ENCODE peak calls at places on chromosomes 4 and X, in seven cellular contexts. One of them, this sample, is unnamed. For H3K4me1, the result is how much of the 10 kb centered on the place peaks cover.

GRCh38 chr4:1201851-1202525 is 29.6 kb upstream of the SPON2 start:
- DNase-seq in right lobe of liver: peak
- DNase-seq in CD4-positive, CD25-positive, alpha-beta regulatory T cell: peak
- DNase-seq in CD8-positive, alpha-beta T cell: peak
- DNase-seq in stomach: peak
- DNase-seq in Peyer's patch: peak
- DNase-seq in psoas muscle: peak
- DNase-seq in this sample: peak

GRCh38 chrX:23788946-23789345 is 6.0 kb downstream of the SAT1 start:
- DNase-seq in right lobe of liver: no peak
- DNase-seq in CD4-positive, CD25-positive, alpha-beta regulatory T cell: no peak
- DNase-seq in CD8-positive, alpha-beta T cell: no peak
- DNase-seq in stomach: no peak
- DNase-seq in Peyer's patch: no peak
- DNase-seq in psoas muscle: no peak
- DNase-seq in this sample: no peak

GRCh38 chr4:1839306-1839705 is 16.6 kb downstream of the LETM1 start:
- DNase-seq in right lobe of liver: no peak
- DNase-seq in CD4-positive, CD25-positive, alpha-beta regulatory T cell: no peak
- DNase-seq in CD8-positive, alpha-beta T cell: no peak
- DNase-seq in stomach: peak
- DNase-seq in Peyer's patch: no peak
- DNase-seq in psoas muscle: no peak
- DNase-seq in this sample: no peak

GRCh38 chr4:81919810-81920209 is 448.1 kb upstream of the RASGEF1B start:
- DNase-seq in right lobe of liver: no peak
- DNase-seq in CD4-positive, CD25-positive, alpha-beta regulatory T cell: no peak
- DNase-seq in CD8-positive, alpha-beta T cell: no peak
- DNase-seq in stomach: no peak
- DNase-seq in Peyer's patch: no peak
- DNase-seq in psoas muscle: no peak
- DNase-seq in this sample: no peak

GRCh38 chr4:8366601-8367000 is 73.9 kb downstream of the ACOX3 start:
- DNase-seq in right lobe of liver: peak
- DNase-seq in CD4-positive, CD25-positive, alpha-beta regulatory T cell: no peak
- DNase-seq in CD8-positive, alpha-beta T cell: no peak
- DNase-seq in stomach: no peak
- DNase-seq in Peyer's patch: no peak
- DNase-seq in psoas muscle: peak
- DNase-seq in this sample: no peak

GRCh38 chr4:143728171-143728570 is 27.7 kb upstream of the FREM3 start:
- DNase-seq in right lobe of liver: no peak
- DNase-seq in CD4-positive, CD25-positive, alpha-beta regulatory T cell: no peak
- DNase-seq in CD8-positive, alpha-beta T cell: no peak
- DNase-seq in stomach: no peak
- DNase-seq in Peyer's patch: no peak
- DNase-seq in psoas muscle: no peak
- DNase-seq in this sample: no peak

GRCh38 chr4:160745126-160745525 is 1418.7 kb downstream of the FSTL5 start:
- DNase-seq in right lobe of liver: no peak
- DNase-seq in CD4-positive, CD25-positive, alpha-beta regulatory T cell: no peak
- DNase-seq in CD8-positive, alpha-beta T cell: no peak
- DNase-seq in stomach: no peak
- DNase-seq in Peyer's patch: no peak
- DNase-seq in psoas muscle: no peak
- DNase-seq in this sample: no peak

GRCh38 chrX:66677430-66677829 is 38.6 kb upstream of the EDA2R start:
- DNase-seq in right lobe of liver: no peak
- DNase-seq in CD4-positive, CD25-positive, alpha-beta regulatory T cell: no peak
- DNase-seq in CD8-positive, alpha-beta T cell: no peak
- DNase-seq in stomach: no peak
- DNase-seq in Peyer's patch: no peak
- DNase-seq in psoas muscle: no peak
- DNase-seq in this sample: no peak

GRCh38 chrX:77451041-77451440 is 3.9 kb downstream of the FGF16 start:
- DNase-seq in right lobe of liver: no peak
- DNase-seq in CD4-positive, CD25-positive, alpha-beta regulatory T cell: no peak
- DNase-seq in CD8-positive, alpha-beta T cell: no peak
- DNase-seq in stomach: no peak
- DNase-seq in Peyer's patch: no peak
- DNase-seq in psoas muscle: no peak
- DNase-seq in this sample: no peak

GRCh38 chr4:88841635-88842034 is 144.0 kb upstream of the NAP1L5 start:
- DNase-seq in right lobe of liver: no peak
- DNase-seq in CD4-positive, CD25-positive, alpha-beta regulatory T cell: no peak
- DNase-seq in CD8-positive, alpha-beta T cell: no peak
- DNase-seq in stomach: no peak
- DNase-seq in Peyer's patch: no peak
- DNase-seq in psoas muscle: no peak
- DNase-seq in this sample: no peak

GRCh38 chr4:158042591-158043030 is 130.2 kb downstream of the GASK1B start:
- DNase-seq in right lobe of liver: no peak
- DNase-seq in CD4-positive, CD25-positive, alpha-beta regulatory T cell: no peak
- DNase-seq in CD8-positive, alpha-beta T cell: no peak
- DNase-seq in stomach: no peak
- DNase-seq in Peyer's patch: no peak
- DNase-seq in psoas muscle: no peak
- DNase-seq in this sample: no peak
- H3K27ac ChIP-seq in right lobe of liver: no peak
- H3K27ac ChIP-seq in CD4-positive, CD25-positive, alpha-beta regulatory T cell: no peak
- H3K27ac ChIP-seq in CD8-positive, alpha-beta T cell: no peak
- H3K27ac ChIP-seq in stomach: no peak
- H3K27ac ChIP-seq in Peyer's patch: no peak
- H3K27ac ChIP-seq in psoas muscle: no peak
- H3K27ac ChIP-seq in this sample: no peak

GRCh38 chr4:15649914-15650545 is 5.1 kb downstream of the FBXL5 start:
- DNase-seq in right lobe of liver: no peak
- DNase-seq in CD4-positive, CD25-positive, alpha-beta regulatory T cell: peak
- DNase-seq in CD8-positive, alpha-beta T cell: peak
- DNase-seq in stomach: no peak
- DNase-seq in Peyer's patch: peak
- DNase-seq in psoas muscle: no peak
- DNase-seq in this sample: peak

GRCh38 chr4:15653430-15653829 is 1.7 kb downstream of the FBXL5 start:
- DNase-seq in right lobe of liver: no peak
- DNase-seq in CD4-positive, CD25-positive, alpha-beta regulatory T cell: no peak
- DNase-seq in CD8-positive, alpha-beta T cell: no peak
- DNase-seq in stomach: no peak
- DNase-seq in Peyer's patch: no peak
- DNase-seq in psoas muscle: no peak
- DNase-seq in this sample: no peak

GRCh38 chr4:15651682-15652081 is 3.5 kb downstream of the FBXL5 start:
- DNase-seq in right lobe of liver: no peak
- DNase-seq in CD4-positive, CD25-positive, alpha-beta regulatory T cell: peak
- DNase-seq in CD8-positive, alpha-beta T cell: no peak
- DNase-seq in stomach: no peak
- DNase-seq in Peyer's patch: no peak
- DNase-seq in psoas muscle: no peak
- DNase-seq in this sample: no peak

GRCh38 chr4:15652191-15652590 is 3.0 kb downstream of the FBXL5 start:
- DNase-seq in right lobe of liver: no peak
- DNase-seq in CD4-positive, CD25-positive, alpha-beta regulatory T cell: no peak
- DNase-seq in CD8-positive, alpha-beta T cell: no peak
- DNase-seq in stomach: no peak
- DNase-seq in Peyer's patch: no peak
- DNase-seq in psoas muscle: no peak
- DNase-seq in this sample: no peak

DNA sequence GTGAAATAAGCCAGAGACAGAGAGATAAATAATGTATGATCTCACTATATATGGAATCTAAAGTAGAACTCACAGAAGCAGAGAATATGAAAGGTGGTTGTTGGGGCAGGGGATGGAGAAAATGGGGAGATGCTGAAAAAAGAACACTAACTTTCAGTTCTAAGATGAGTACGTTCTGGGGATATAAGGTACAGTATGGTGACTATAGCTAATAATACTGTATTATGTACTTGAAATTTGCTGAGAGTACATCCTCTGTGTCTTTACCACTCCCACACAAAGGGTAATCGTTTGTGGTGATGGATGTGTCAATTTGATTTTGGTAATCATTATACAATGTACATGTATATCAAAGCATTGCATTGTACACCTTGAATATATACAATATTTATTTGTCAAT is 6.6 kb downstream of the FBXL5 start:
- DNase-seq in right lobe of liver: no peak
- DNase-seq in CD4-positive, CD25-positive, alpha-beta regulatory T cell: no peak
- DNase-seq in CD8-positive, alpha-beta T cell: no peak
- DNase-seq in stomach: no peak
- DNase-seq in Peyer's patch: no peak
- DNase-seq in psoas muscle: no peak
- DNase-seq in this sample: no peak
- H3K4me1 ChIP-seq in right lobe of liver: under half
- H3K4me1 ChIP-seq in CD4-positive, CD25-positive, alpha-beta regulatory T cell: half or more
- H3K4me1 ChIP-seq in CD8-positive, alpha-beta T cell: half or more
- H3K4me1 ChIP-seq in stomach: half or more
- H3K4me1 ChIP-seq in Peyer's patch: under half
- H3K4me1 ChIP-seq in psoas muscle: half or more
- H3K4me1 ChIP-seq in this sample: under half

DNA sequence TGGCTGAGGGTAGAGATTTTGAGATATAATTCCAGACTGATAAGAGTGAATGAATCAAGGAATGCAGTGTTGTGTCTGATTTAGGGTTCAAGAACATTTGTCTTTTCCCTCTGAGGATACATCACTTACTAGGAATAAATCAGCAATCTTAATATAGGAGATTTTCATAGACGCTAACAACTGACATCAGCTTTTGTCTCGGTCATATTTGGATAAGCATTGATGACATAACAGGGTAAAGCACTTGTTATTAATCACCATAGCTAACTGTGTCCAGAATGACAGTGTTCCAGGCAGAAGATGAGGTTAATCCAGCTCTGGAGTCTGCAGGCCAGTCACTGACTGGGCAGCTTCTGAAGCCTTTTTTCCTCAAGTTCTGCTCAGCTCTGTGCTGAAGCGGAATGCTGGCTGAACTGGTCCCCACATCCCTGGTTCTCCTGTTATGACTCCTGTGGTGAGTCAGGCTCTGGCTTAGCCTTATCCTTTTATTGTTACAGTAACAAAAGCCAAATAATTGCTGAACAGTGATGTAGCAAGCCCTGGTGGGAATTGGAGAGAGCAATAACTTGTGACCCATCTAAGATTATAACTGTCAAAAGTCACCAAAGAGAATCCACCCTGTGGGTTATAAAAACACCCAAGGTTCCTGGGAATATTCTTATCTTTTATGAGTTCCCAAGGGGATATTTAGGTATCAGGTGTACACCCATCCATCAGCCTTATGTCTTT is 41.8 kb downstream of the FNIP2 start:
- DNase-seq in right lobe of liver: no peak
- DNase-seq in CD4-positive, CD25-positive, alpha-beta regulatory T cell: no peak
- DNase-seq in CD8-positive, alpha-beta T cell: no peak
- DNase-seq in stomach: peak
- DNase-seq in Peyer's patch: peak
- DNase-seq in psoas muscle: peak
- DNase-seq in this sample: no peak
- H3K4me3 ChIP-seq in right lobe of liver: no peak
- H3K4me3 ChIP-seq in CD4-positive, CD25-positive, alpha-beta regulatory T cell: peak
- H3K4me3 ChIP-seq in CD8-positive, alpha-beta T cell: no peak
- H3K4me3 ChIP-seq in stomach: no peak
- H3K4me3 ChIP-seq in Peyer's patch: peak
- H3K4me3 ChIP-seq in psoas muscle: peak
- H3K4me3 ChIP-seq in this sample: no peak

GRCh38 chr4:15400911-15401671 is 26.7 kb upstream of the C1QTNF7 start:
- DNase-seq in right lobe of liver: peak
- DNase-seq in CD4-positive, CD25-positive, alpha-beta regulatory T cell: peak
- DNase-seq in CD8-positive, alpha-beta T cell: no peak
- DNase-seq in stomach: no peak
- DNase-seq in Peyer's patch: peak
- DNase-seq in psoas muscle: peak
- DNase-seq in this sample: no peak
- H3K27ac ChIP-seq in right lobe of liver: no peak
- H3K27ac ChIP-seq in CD4-positive, CD25-positive, alpha-beta regulatory T cell: no peak
- H3K27ac ChIP-seq in CD8-positive, alpha-beta T cell: peak
- H3K27ac ChIP-seq in stomach: no peak
- H3K27ac ChIP-seq in Peyer's patch: no peak
- H3K27ac ChIP-seq in psoas muscle: no peak
- H3K27ac ChIP-seq in this sample: no peak

GRCh38 chrX:129782015-129782495 is 2.3 kb downstream of the SASH3 start:
- DNase-seq in right lobe of liver: no peak
- DNase-seq in CD4-positive, CD25-positive, alpha-beta regulatory T cell: no peak
- DNase-seq in CD8-positive, alpha-beta T cell: no peak
- DNase-seq in stomach: no peak
- DNase-seq in Peyer's patch: peak
- DNase-seq in psoas muscle: no peak
- DNase-seq in this sample: no peak

GRCh38 chrX:129782706-129783105 is 3.0 kb downstream of the SASH3 start:
- DNase-seq in right lobe of liver: no peak
- DNase-seq in CD4-positive, CD25-positive, alpha-beta regulatory T cell: no peak
- DNase-seq in CD8-positive, alpha-beta T cell: no peak
- DNase-seq in stomach: no peak
- DNase-seq in Peyer's patch: no peak
- DNase-seq in psoas muscle: no peak
- DNase-seq in this sample: no peak

GRCh38 chrX:129781134-129782014 is 1.6 kb downstream of the SASH3 start:
- DNase-seq in right lobe of liver: peak
- DNase-seq in CD4-positive, CD25-positive, alpha-beta regulatory T cell: peak
- DNase-seq in CD8-positive, alpha-beta T cell: peak
- DNase-seq in stomach: peak
- DNase-seq in Peyer's patch: peak
- DNase-seq in psoas muscle: peak
- DNase-seq in this sample: peak

GRCh38 chrX:129785160-129785947 is 5.6 kb downstream of the SASH3 start:
- DNase-seq in right lobe of liver: no peak
- DNase-seq in CD4-positive, CD25-positive, alpha-beta regulatory T cell: no peak
- DNase-seq in CD8-positive, alpha-beta T cell: no peak
- DNase-seq in stomach: no peak
- DNase-seq in Peyer's patch: no peak
- DNase-seq in psoas muscle: no peak
- DNase-seq in this sample: no peak

GRCh38 chrX:129783176-129783776 is 3.5 kb downstream of the SASH3 start:
- DNase-seq in right lobe of liver: no peak
- DNase-seq in CD4-positive, CD25-positive, alpha-beta regulatory T cell: no peak
- DNase-seq in CD8-positive, alpha-beta T cell: no peak
- DNase-seq in stomach: no peak
- DNase-seq in Peyer's patch: no peak
- DNase-seq in psoas muscle: no peak
- DNase-seq in this sample: no peak
- H3K4me1 ChIP-seq in right lobe of liver: under half
- H3K4me1 ChIP-seq in CD4-positive, CD25-positive, alpha-beta regulatory T cell: half or more
- H3K4me1 ChIP-seq in CD8-positive, alpha-beta T cell: half or more
- H3K4me1 ChIP-seq in stomach: under half
- H3K4me1 ChIP-seq in Peyer's patch: under half
- H3K4me1 ChIP-seq in psoas muscle: under half
- H3K4me1 ChIP-seq in this sample: under half